ENCODE peak calls at places on chromosomes 6 and 20, in ten cellular contexts. O is endothelial cell of umbilical vein; U is effector CD4-positive, alpha-beta T cell; W is non-pigmented ciliary epithelial cell; M is HS-5; E is astrocyte of the cerebellum; S is epithelial cell of proximal tubule; J is brain microvascular endothelial cell; I is epithelial cell of esophagus; K is fibroblast of the aortic adventitia. Y is an unnamed sample.

GRCh38 chr20:20624914-20625313 is 87.5 kb downstream of the RALGAPA2 start:
- DNase-seq in W (no peak), E (no peak), O (no peak), K (no peak), J (no peak), M (no peak), S (no peak), U (no peak), I (no peak), Y (no peak)

GRCh38 chr6:11811644-11812264 is 33.2 kb upstream of the ADTRP start:
- DNase-seq in M (no peak), J (no peak), S (no peak), O (no peak), U (no peak), I (no peak), E (no peak), W (no peak), K (no peak), Y (no peak)

GRCh38 chr20:52484438-52484837 is 292.9 kb upstream of the ZFP64 start:
- DNase-seq in W (no peak), U (no peak), E (no peak), O (no peak), M (peak; percentile 100), S (no peak), K (no peak), J (no peak), I (peak; percentile 83), Y (peak; percentile 69)

GRCh38 chr20:51687071-51687470 is 81.1 kb downstream of the ATP9A start:
- DNase-seq in M (peak; percentile 99), J (peak; percentile 55), K (peak; percentile 29), I (peak; percentile 72), E (no peak), U (no peak), W (peak; percentile 20), S (no peak), O (no peak), Y (peak; percentile 66)

GRCh38 chr20:32674362-32674789 is 635 bp upstream of the C20orf203 start:
- DNase-seq in K (peak; percentile 65), M (peak; percentile 29), S (no peak), E (peak; percentile 24), W (no peak), I (peak; percentile 73), O (peak; percentile 69), J (peak; percentile 37), U (peak; percentile 61), Y (peak; percentile 64)

GRCh38 chr6:7124631-7125030 is 16.9 kb downstream of the RREB1 start:
- DNase-seq in I (peak; percentile 66), O (no peak), E (no peak), K (no peak), M (no peak), J (no peak), U (no peak), S (peak; percentile 90), W (no peak), Y (peak; percentile 93)

GRCh38 chr6:76776876-76777275 is 686.4 kb downstream of the HTR1B start:
- DNase-seq in U (no peak), O (peak; percentile 91), E (no peak), M (no peak), W (no peak), J (no peak), I (no peak), K (no peak), S (no peak), Y (no peak)

GRCh38 chr6:143098054-143098673 is 37.5 kb downstream of the AIG1 start:
- DNase-seq in E (no peak), J (no peak), W (no peak), U (no peak), O (peak; percentile 48), M (no peak), S (no peak), K (no peak), I (no peak), Y (no peak)

GRCh38 chr6:136666041-136666440 is 115.8 kb upstream of the MAP7 start:
- DNase-seq in I (no peak), K (no peak), M (no peak), S (no peak), O (no peak), J (no peak), W (no peak), U (no peak), E (no peak), Y (no peak)

GRCh38 chr6:106477158-106477557 is 116.6 kb downstream of the CRYBG1 start:
- DNase-seq in J (no peak), O (no peak), K (peak; percentile 12), E (no peak), M (no peak), S (no peak), W (no peak), U (no peak), I (no peak), Y (no peak)

GRCh38 chr20:20184149-20184548 is 131.8 kb downstream of the CFAP61 start:
- DNase-seq in S (no peak), E (no peak), J (no peak), U (no peak), K (peak; percentile 1), I (no peak), W (no peak), M (no peak), O (no peak), Y (peak; percentile 5)

GRCh38 chr6:52663120-52663934 is 7.6 kb upstream of the TMEM14A start:
- DNase-seq in U (peak; percentile 45), K (peak; percentile 89), M (peak; percentile 69), I (peak; percentile 82), E (peak; percentile 67), S (peak; percentile 30), W (no peak), O (peak; percentile 78), J (peak; percentile 43), Y (peak; percentile 74)

GRCh38 chr6:76166874-76167273 is 94.4 kb upstream of the IMPG1 start:
- DNase-seq in J (no peak), K (no peak), S (no peak), O (no peak), M (no peak), I (no peak), W (no peak), U (no peak), E (no peak), Y (no peak)

GRCh38 chr20:51734876-51735499 is 33.2 kb downstream of the ATP9A start:
- DNase-seq in K (no peak), E (no peak), M (no peak), O (no peak), U (no peak), J (no peak), W (no peak), I (no peak), S (no peak), Y (no peak)

GRCh38 chr20:49729780-49730179 is 16.1 kb upstream of the B4GALT5 start:
- DNase-seq in J (peak; percentile 6), O (no peak), S (no peak), U (no peak), I (no peak), E (peak; percentile 22), W (peak; percentile 11), K (peak; percentile 82), M (peak; percentile 65), Y (no peak)

GRCh38 chr6:43724354-43724753 is 36.8 kb upstream of the MRPS18A start:
- DNase-seq in W (no peak), U (no peak), J (no peak), K (no peak), S (no peak), O (no peak), I (no peak), M (no peak), E (no peak), Y (no peak)